ENCODE peak calls at places on chromosomes 12 and 14, in eight cellular contexts. One of them, this sample, is unnamed.

GRCh38 chr12:9064201-9064814 is 51.4 kb downstream of the A2M start:
- DNase-seq in esophagus squamous epithelium: no peak
- DNase-seq in left ventricle myocardium inferior: peak; percentile 69
- DNase-seq in Peyer's patch: peak; percentile 73
- DNase-seq in cardiac muscle cell: peak; percentile 58
- DNase-seq in K562: no peak
- DNase-seq in lower lobe of right lung: peak; percentile 73
- DNase-seq in pancreas: peak; percentile 74
- DNase-seq in this sample: peak; percentile 78

GRCh38 chr12:9124346-9125031 is 8.8 kb upstream of the A2M start:
- DNase-seq in left ventricle myocardium inferior: no peak
- DNase-seq in esophagus squamous epithelium: no peak
- DNase-seq in lower lobe of right lung: no peak
- DNase-seq in Peyer's patch: no peak
- DNase-seq in cardiac muscle cell: no peak
- DNase-seq in pancreas: no peak
- DNase-seq in K562: no peak
- DNase-seq in this sample: no peak

GRCh38 chr14:25103261-25103660 is 53.3 kb upstream of the STXBP6 start:
- DNase-seq in Peyer's patch: no peak
- DNase-seq in esophagus squamous epithelium: no peak
- DNase-seq in lower lobe of right lung: no peak
- DNase-seq in cardiac muscle cell: no peak
- DNase-seq in left ventricle myocardium inferior: no peak
- DNase-seq in K562: no peak
- DNase-seq in pancreas: no peak
- DNase-seq in this sample: no peak

GRCh38 chr12:11812558-11813421 is 163.3 kb downstream of the ETV6 start:
- DNase-seq in left ventricle myocardium inferior: no peak
- DNase-seq in esophagus squamous epithelium: no peak
- DNase-seq in lower lobe of right lung: no peak
- DNase-seq in cardiac muscle cell: peak; percentile 54
- DNase-seq in pancreas: no peak
- DNase-seq in Peyer's patch: peak; percentile 55
- DNase-seq in K562: no peak
- DNase-seq in this sample: no peak

GRCh38 chr12:47085815-47086252 is 6.1 kb upstream of the AMIGO2 start:
- DNase-seq in left ventricle myocardium inferior: no peak
- DNase-seq in lower lobe of right lung: no peak
- DNase-seq in cardiac muscle cell: peak; percentile 73
- DNase-seq in pancreas: no peak
- DNase-seq in K562: peak; percentile 78
- DNase-seq in Peyer's patch: no peak
- DNase-seq in esophagus squamous epithelium: no peak
- DNase-seq in this sample: no peak

GRCh38 chr14:36300337-36300736 is 20.1 kb downstream of the MBIP start:
- DNase-seq in left ventricle myocardium inferior: no peak
- DNase-seq in K562: no peak
- DNase-seq in cardiac muscle cell: no peak
- DNase-seq in esophagus squamous epithelium: no peak
- DNase-seq in Peyer's patch: no peak
- DNase-seq in pancreas: no peak
- DNase-seq in lower lobe of right lung: no peak
- DNase-seq in this sample: no peak

GRCh38 chr14:52380294-52380693 is 66.2 kb downstream of the PTGER2 start:
- DNase-seq in K562: no peak
- DNase-seq in esophagus squamous epithelium: no peak
- DNase-seq in pancreas: no peak
- DNase-seq in lower lobe of right lung: no peak
- DNase-seq in cardiac muscle cell: peak; percentile 29
- DNase-seq in Peyer's patch: no peak
- DNase-seq in left ventricle myocardium inferior: no peak
- DNase-seq in this sample: no peak

GRCh38 chr14:33120966-33121365 is 182.3 kb downstream of the NPAS3 start:
- DNase-seq in left ventricle myocardium inferior: no peak
- DNase-seq in cardiac muscle cell: no peak
- DNase-seq in Peyer's patch: no peak
- DNase-seq in pancreas: no peak
- DNase-seq in lower lobe of right lung: no peak
- DNase-seq in esophagus squamous epithelium: no peak
- DNase-seq in K562: no peak
- DNase-seq in this sample: no peak

GRCh38 chr12:79296871-79297270 is 393.9 kb downstream of the PAWR start:
- DNase-seq in pancreas: no peak
- DNase-seq in left ventricle myocardium inferior: no peak
- DNase-seq in Peyer's patch: no peak
- DNase-seq in cardiac muscle cell: no peak
- DNase-seq in K562: no peak
- DNase-seq in esophagus squamous epithelium: no peak
- DNase-seq in lower lobe of right lung: no peak
- DNase-seq in this sample: no peak

GRCh38 chr12:49146406-49146805 is 15.2 kb upstream of the TUBA1B start:
- DNase-seq in cardiac muscle cell: no peak
- DNase-seq in pancreas: no peak
- DNase-seq in lower lobe of right lung: no peak
- DNase-seq in esophagus squamous epithelium: no peak
- DNase-seq in K562: no peak
- DNase-seq in left ventricle myocardium inferior: no peak
- DNase-seq in Peyer's patch: no peak
- DNase-seq in this sample: no peak

GRCh38 chr12:82694970-82695369 is 8.3 kb downstream of the TMTC2 start:
- DNase-seq in cardiac muscle cell: peak; percentile 32
- DNase-seq in esophagus squamous epithelium: no peak
- DNase-seq in left ventricle myocardium inferior: no peak
- DNase-seq in lower lobe of right lung: no peak
- DNase-seq in K562: no peak
- DNase-seq in pancreas: no peak
- DNase-seq in Peyer's patch: no peak
- DNase-seq in this sample: no peak

GRCh38 chr12:34297790-34298164 is 275.5 kb downstream of the ALG10 start:
- DNase-seq in lower lobe of right lung: peak; percentile 19
- DNase-seq in K562: no peak
- DNase-seq in esophagus squamous epithelium: no peak
- DNase-seq in Peyer's patch: peak; percentile 22
- DNase-seq in left ventricle myocardium inferior: no peak
- DNase-seq in cardiac muscle cell: no peak
- DNase-seq in pancreas: no peak
- DNase-seq in this sample: no peak

GRCh38 chr12:96424601-96425000 is 24.4 kb upstream of the CDK17 start:
- DNase-seq in esophagus squamous epithelium: no peak
- DNase-seq in left ventricle myocardium inferior: no peak
- DNase-seq in pancreas: no peak
- DNase-seq in K562: no peak
- DNase-seq in Peyer's patch: no peak
- DNase-seq in cardiac muscle cell: no peak
- DNase-seq in lower lobe of right lung: no peak
- DNase-seq in this sample: no peak

GRCh38 chr12:41365653-41366131 is 177.6 kb downstream of the PDZRN4 start:
- DNase-seq in esophagus squamous epithelium: no peak
- DNase-seq in cardiac muscle cell: no peak
- DNase-seq in left ventricle myocardium inferior: no peak
- DNase-seq in K562: no peak
- DNase-seq in pancreas: no peak
- DNase-seq in Peyer's patch: no peak
- DNase-seq in lower lobe of right lung: no peak
- DNase-seq in this sample: no peak

GRCh38 chr14:91744068-91744480 is 12.2 kb upstream of the CATSPERB start:
- DNase-seq in left ventricle myocardium inferior: no peak
- DNase-seq in lower lobe of right lung: no peak
- DNase-seq in Peyer's patch: no peak
- DNase-seq in pancreas: peak; percentile 49
- DNase-seq in cardiac muscle cell: no peak
- DNase-seq in K562: peak; percentile 13
- DNase-seq in esophagus squamous epithelium: no peak
- DNase-seq in this sample: no peak

GRCh38 chr14:64569108-64570045 is 19.6 kb downstream of the PPP1R36 start:
- DNase-seq in K562: no peak
- DNase-seq in cardiac muscle cell: peak; percentile 90
- DNase-seq in esophagus squamous epithelium: no peak
- DNase-seq in Peyer's patch: no peak
- DNase-seq in lower lobe of right lung: no peak
- DNase-seq in left ventricle myocardium inferior: peak; percentile 58
- DNase-seq in pancreas: no peak
- DNase-seq in this sample: peak; percentile 83
- H3K4me3 ChIP-seq in K562: no peak overlapping the region
- H3K4me3 ChIP-seq in cardiac muscle cell: no peak overlapping the region
- H3K4me3 ChIP-seq in esophagus squamous epithelium: no peak overlapping the region
- H3K4me3 ChIP-seq in Peyer's patch: no peak overlapping the region
- H3K4me3 ChIP-seq in lower lobe of right lung: no peak overlapping the region
- H3K4me3 ChIP-seq in left ventricle myocardium inferior: no peak overlapping the region
- H3K4me3 ChIP-seq in pancreas: no peak overlapping the region
- H3K4me3 ChIP-seq in this sample: no peak overlapping the region

GRCh38 chr12:127294651-127295205 is 972.2 kb upstream of the TMEM132C start:
- DNase-seq in K562: no peak
- DNase-seq in lower lobe of right lung: no peak
- DNase-seq in left ventricle myocardium inferior: no peak
- DNase-seq in esophagus squamous epithelium: no peak
- DNase-seq in Peyer's patch: no peak
- DNase-seq in cardiac muscle cell: no peak
- DNase-seq in pancreas: no peak
- DNase-seq in this sample: no peak

GRCh38 chr12:127292736-127293135 is 974.2 kb upstream of the TMEM132C start:
- DNase-seq in esophagus squamous epithelium: no peak
- DNase-seq in left ventricle myocardium inferior: no peak
- DNase-seq in pancreas: no peak
- DNase-seq in Peyer's patch: no peak
- DNase-seq in cardiac muscle cell: no peak
- DNase-seq in K562: no peak
- DNase-seq in lower lobe of right lung: no peak
- DNase-seq in this sample: no peak

GRCh38 chr12:127296591-127296990 is 970.4 kb upstream of the TMEM132C start:
- DNase-seq in pancreas: no peak
- DNase-seq in K562: no peak
- DNase-seq in left ventricle myocardium inferior: no peak
- DNase-seq in Peyer's patch: no peak
- DNase-seq in esophagus squamous epithelium: no peak
- DNase-seq in cardiac muscle cell: no peak
- DNase-seq in lower lobe of right lung: no peak
- DNase-seq in this sample: no peak

GRCh38 chr12:127295630-127296029 is 971.3 kb upstream of the TMEM132C start:
- DNase-seq in K562: peak; percentile 15
- DNase-seq in esophagus squamous epithelium: no peak
- DNase-seq in Peyer's patch: no peak
- DNase-seq in cardiac muscle cell: no peak
- DNase-seq in pancreas: no peak
- DNase-seq in lower lobe of right lung: no peak
- DNase-seq in left ventricle myocardium inferior: no peak
- DNase-seq in this sample: no peak

DNA sequence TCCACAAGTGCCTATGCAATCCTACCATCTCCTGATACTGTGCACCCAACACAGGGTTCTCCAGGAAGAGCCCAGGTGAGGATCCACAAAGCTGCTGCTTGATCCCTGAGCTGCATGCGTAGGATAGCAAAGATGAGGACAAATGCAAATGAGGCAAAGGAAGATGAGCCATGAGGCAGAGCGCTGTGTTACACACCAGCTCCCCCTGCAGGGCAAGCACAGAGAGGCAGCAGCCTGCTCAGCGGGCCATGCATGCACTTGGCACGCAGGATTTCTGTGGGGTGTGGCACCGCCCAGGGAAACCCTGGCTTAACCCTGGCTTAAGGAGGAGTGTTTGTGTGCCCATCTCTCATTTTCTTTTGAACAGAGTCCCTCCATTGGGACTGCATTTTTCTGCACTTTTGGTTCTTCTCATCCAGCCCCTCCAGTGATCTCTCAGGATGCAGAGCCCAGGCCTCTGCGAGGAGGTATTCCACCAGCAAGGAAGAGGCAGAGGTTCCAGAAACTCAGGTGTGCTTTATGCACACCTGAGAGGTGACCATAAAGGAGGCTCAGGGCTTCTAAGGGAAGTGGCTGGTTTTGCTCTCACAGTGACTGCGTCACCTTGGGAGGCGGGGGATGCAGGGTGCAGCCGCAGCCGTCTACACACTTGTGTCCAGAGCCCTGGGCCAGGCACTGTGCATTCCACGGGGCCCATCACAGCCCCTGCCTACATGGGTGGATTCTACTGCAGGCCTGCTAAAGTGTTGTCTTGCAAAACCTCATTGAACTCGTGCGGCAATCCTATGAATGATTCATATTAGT is 973.3 kb upstream of the TMEM132C start:
- DNase-seq in lower lobe of right lung: peak; percentile 55
- DNase-seq in Peyer's patch: peak; percentile 67
- DNase-seq in esophagus squamous epithelium: no peak
- DNase-seq in left ventricle myocardium inferior: peak; percentile 30
- DNase-seq in K562: peak; percentile 79
- DNase-seq in pancreas: no peak
- DNase-seq in cardiac muscle cell: peak; percentile 41
- DNase-seq in this sample: no peak
- TF ChIP-seq CTCF in lower lobe of right lung: peak; percentile 78
- TF ChIP-seq CTCF in Peyer's patch: peak; percentile 70
- TF ChIP-seq CTCF in esophagus squamous epithelium: peak; percentile 59
- TF ChIP-seq CTCF in left ventricle myocardium inferior: peak; percentile 76
- TF ChIP-seq CTCF in K562: peak; percentile 90
- TF ChIP-seq CTCF in pancreas: peak; percentile 24
- TF ChIP-seq CTCF in cardiac muscle cell: peak; percentile 57
- TF ChIP-seq CTCF in this sample: no peak

GRCh38 chr12:25690996-25691864 is 138.1 kb upstream of the LMNTD1 start:
- DNase-seq in Peyer's patch: no peak
- DNase-seq in left ventricle myocardium inferior: no peak
- DNase-seq in lower lobe of right lung: no peak
- DNase-seq in K562: peak; percentile 3
- DNase-seq in cardiac muscle cell: peak; percentile 58
- DNase-seq in pancreas: no peak
- DNase-seq in esophagus squamous epithelium: no peak
- DNase-seq in this sample: no peak
- H3K27ac ChIP-seq in Peyer's patch: no peak overlapping the region
- H3K27ac ChIP-seq in left ventricle myocardium inferior: no peak overlapping the region
- H3K27ac ChIP-seq in lower lobe of right lung: no peak overlapping the region
- H3K27ac ChIP-seq in K562: peak overlapping the region; percentile 83
- H3K27ac ChIP-seq in cardiac muscle cell: no peak overlapping the region
- H3K27ac ChIP-seq in pancreas: no peak overlapping the region
- H3K27ac ChIP-seq in esophagus squamous epithelium: no peak overlapping the region
- H3K27ac ChIP-seq in this sample: peak overlapping the region; percentile 17

DNA sequence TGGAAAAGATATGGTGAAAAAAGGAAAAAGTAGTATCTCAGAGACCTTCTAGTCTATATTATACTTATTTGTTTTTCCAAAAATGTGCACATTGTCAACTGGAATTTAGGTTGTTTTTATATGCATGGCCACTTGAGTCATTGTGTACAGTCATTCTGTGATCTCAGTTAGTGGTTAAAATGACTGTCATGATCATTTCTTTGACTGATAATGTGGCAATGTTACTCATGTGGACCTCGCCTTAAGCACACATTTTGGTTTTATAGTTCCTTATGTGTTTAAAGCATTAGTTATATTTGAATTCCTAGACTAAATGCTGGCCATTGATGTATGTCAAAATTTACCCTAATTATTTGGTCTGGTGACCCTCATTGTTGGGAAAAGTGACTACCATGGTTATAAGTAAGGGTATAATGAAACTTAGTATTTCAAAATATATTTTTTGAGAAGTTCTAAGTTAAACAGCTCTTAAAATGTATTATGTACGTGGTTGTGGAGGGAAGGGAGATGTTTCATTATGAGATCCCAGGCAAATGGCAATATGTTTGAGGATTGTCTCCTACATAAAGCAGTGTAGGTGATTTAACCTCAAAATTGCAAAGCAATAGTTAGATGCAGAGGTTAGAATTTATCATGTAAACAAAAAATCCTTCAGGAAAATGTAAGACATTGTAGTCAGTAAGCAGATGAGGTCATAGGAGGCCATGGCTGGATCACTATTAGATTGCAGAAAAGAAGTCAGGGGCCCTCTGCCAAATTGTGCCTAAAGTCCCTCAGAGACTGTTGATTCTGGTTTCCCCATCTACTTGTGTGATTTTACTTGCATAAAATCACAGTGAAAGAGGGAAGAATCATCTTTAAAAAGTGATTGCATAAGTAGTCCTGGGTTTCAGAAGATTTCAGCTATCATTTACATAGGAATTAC is 17.5 kb downstream of the PNMA1 start:
- DNase-seq in cardiac muscle cell: peak; percentile 25
- DNase-seq in left ventricle myocardium inferior: no peak
- DNase-seq in lower lobe of right lung: no peak
- DNase-seq in Peyer's patch: no peak
- DNase-seq in K562: peak; percentile 14
- DNase-seq in esophagus squamous epithelium: no peak
- DNase-seq in pancreas: no peak
- DNase-seq in this sample: no peak
- H3K4me3 ChIP-seq in cardiac muscle cell: no peak overlapping the region
- H3K4me3 ChIP-seq in left ventricle myocardium inferior: no peak overlapping the region
- H3K4me3 ChIP-seq in lower lobe of right lung: no peak overlapping the region
- H3K4me3 ChIP-seq in Peyer's patch: no peak overlapping the region
- H3K4me3 ChIP-seq in K562: no peak overlapping the region
- H3K4me3 ChIP-seq in esophagus squamous epithelium: no peak overlapping the region
- H3K4me3 ChIP-seq in pancreas: no peak overlapping the region
- H3K4me3 ChIP-seq in this sample: no peak overlapping the region

This sample was measured in coronary artery.